ENCODE peak calls at places on chromosomes 13 and 19, in nine cellular contexts. U is naive thymus-derived CD4-positive, alpha-beta T cell; L is adipocyte; E is pancreas; M is body of pancreas; D is tibial nerve; Y is PC-9; A is IMR-90; G is upper lobe of left lung. X is an unnamed sample.
A peak's percentile ranks its signal among the peaks of the same experiment; 100 is the strongest.

GRCh38 chr13:109576331-109576813 is 210.0 kb downstream of the IRS2 start:
- DNase-seq in U (no peak), L (no peak), E (no peak), M (no peak), D (no peak), Y (no peak), A (no peak), G (no peak), X (no peak)

GRCh38 chr19:10305139-10305806 is 4.3 kb downstream of the ZGLP1 start:
- DNase-seq in U (no peak), L (peak; percentile 47), E (no peak), M (no peak), D (no peak), Y (no peak), A (peak; percentile 73), G (peak; percentile 67), X (peak; percentile 72)

GRCh38 chr13:93957371-93957770 is 522.1 kb downstream of the DCT start:
- DNase-seq in U (no peak), L (no peak), E (no peak), M (no peak), D (no peak), Y (no peak), A (no peak), G (no peak), X (no peak)

GRCh38 chr13:110662105-110662504 is 43.8 kb downstream of the CARS2 start:
- DNase-seq in U (no peak), L (no peak), E (no peak), M (no peak), D (no peak), Y (no peak), A (no peak), G (no peak), X (no peak)

GRCh38 chr19:28468701-28469459 is 744.1 kb downstream of the UQCRFS1 start:
- DNase-seq in U (peak; percentile 36), L (peak; percentile 51), E (peak; percentile 37), M (peak; percentile 19), D (no peak), Y (no peak), A (no peak), G (peak; percentile 37), X (peak; percentile 22)

GRCh38 chr19:2494447-2495129 is 18.7 kb downstream of the GADD45B start:
- DNase-seq in U (peak; percentile 56), L (peak; percentile 95), E (peak; percentile 67), M (peak; percentile 80), D (peak; percentile 46), Y (peak; percentile 32), A (peak; percentile 79), G (peak; percentile 73), X (no peak)

GRCh38 chr13:109012115-109012514 is 382.7 kb downstream of the MYO16 start:
- DNase-seq in U (no peak), L (no peak), E (no peak), M (no peak), D (no peak), Y (no peak), A (no peak), G (no peak), X (no peak)

GRCh38 chr13:48194392-48194754 is 38.6 kb upstream of the ITM2B start:
- DNase-seq in U (no peak), L (no peak), E (no peak), M (no peak), D (no peak), Y (no peak), A (no peak), G (no peak), X (no peak)

GRCh38 chr19:12720851-12721655 is 2.7 kb downstream of the TNPO2 start:
- DNase-seq in U (peak; percentile 40), L (peak; percentile 62), E (no peak), M (no peak), D (no peak), Y (no peak), A (no peak), G (no peak), X (peak; percentile 62)

GRCh38 chr19:44987148-44987675 is 14.1 kb upstream of the RELB start:
- DNase-seq in U (no peak), L (no peak), E (no peak), M (no peak), D (no peak), Y (no peak), A (no peak), G (no peak), X (no peak)

GRCh38 chr13:70668293-70668692 is 560.0 kb upstream of the KLHL1 start:
- DNase-seq in U (no peak), L (no peak), E (no peak), M (no peak), D (no peak), Y (peak; percentile 62), A (no peak), G (peak; percentile 61), X (no peak)

GRCh38 chr13:27592865-27593264 is 27.5 kb downstream of the LNX2 start:
- DNase-seq in U (no peak), L (no peak), E (no peak), M (no peak), D (no peak), Y (no peak), A (no peak), G (no peak), X (no peak)

GRCh38 chr13:113920173-113920572 is 53.7 kb downstream of the C13orf46 start:
- DNase-seq in U (no peak), L (no peak), E (peak; percentile 1), M (peak; percentile 2), D (no peak), Y (no peak), A (no peak), G (no peak), X (no peak)

GRCh38 chr13:92671821-92672220 is 554.8 kb upstream of the GPC6 start:
- DNase-seq in U (no peak), L (no peak), E (no peak), M (no peak), D (no peak), Y (no peak), A (no peak), G (no peak), X (no peak)

GRCh38 chr19:1116726-1117581 is 13.2 kb downstream of the GPX4 start:
- DNase-seq in U (no peak), L (no peak), E (no peak), M (no peak), D (no peak), Y (no peak), A (no peak), G (no peak), X (no peak)

GRCh38 chr19:9296336-9296735 is 13.3 kb downstream of the ZNF699 start:
- DNase-seq in U (no peak), L (no peak), E (no peak), M (no peak), D (no peak), Y (no peak), A (no peak), G (no peak), X (no peak)
- H3K4me3 ChIP-seq in U (no peak overlapping the region), L (peak overlapping the region; percentile 72), E (no peak overlapping the region), M (no peak overlapping the region), D (no peak overlapping the region), Y (no peak overlapping the region), A (no peak overlapping the region), G (no peak overlapping the region), X (no peak overlapping the region)

GRCh38 chr19:33488826-33489225 is 32.8 kb downstream of the PEPD start:
- DNase-seq in U (no peak), L (no peak), E (no peak), M (no peak), D (no peak), Y (no peak), A (no peak), G (no peak), X (no peak)

GRCh38 chr19:33492090-33492489 is 29.5 kb downstream of the PEPD start:
- DNase-seq in U (no peak), L (no peak), E (no peak), M (no peak), D (no peak), Y (no peak), A (no peak), G (no peak), X (no peak)

GRCh38 chr19:33487901-33488817 is 33.4 kb downstream of the PEPD start:
- DNase-seq in U (no peak), L (no peak), E (no peak), M (no peak), D (no peak), Y (no peak), A (no peak), G (no peak), X (no peak)

GRCh38 chr19:33486936-33487793 is 34.4 kb downstream of the PEPD start:
- DNase-seq in U (no peak), L (no peak), E (no peak), M (no peak), D (no peak), Y (no peak), A (no peak), G (no peak), X (no peak)

GRCh38 chr19:33490041-33490451 is 31.5 kb downstream of the PEPD start:
- DNase-seq in U (no peak), L (no peak), E (no peak), M (no peak), D (no peak), Y (no peak), A (no peak), G (no peak), X (no peak)
- H3K27me3 ChIP-seq in U (no peaks in the 10 kb centered on the region), L (no peaks in the 10 kb centered on the region), E (no peaks in the 10 kb centered on the region), M (no peaks in the 10 kb centered on the region), D (no peaks in the 10 kb centered on the region), Y (no peaks in the 10 kb centered on the region), A (no peaks in the 10 kb centered on the region), G (no peaks in the 10 kb centered on the region), X (no peaks in the 10 kb centered on the region)

GRCh38 chr13:21458457-21458815 is 667 bp downstream of the ZDHHC20 start:
- DNase-seq in U (peak; percentile 50), L (peak; percentile 51), E (peak; percentile 41), M (peak; percentile 60), D (peak; percentile 18), Y (peak; percentile 54), A (no peak), G (peak; percentile 79), X (peak; percentile 47)
- H3K9me3 ChIP-seq in U (no peaks in the 10 kb centered on the region), L (no peaks in the 10 kb centered on the region), E (no peaks in the 10 kb centered on the region), M (no peaks in the 10 kb centered on the region), D (no peaks in the 10 kb centered on the region), Y (no peaks in the 10 kb centered on the region), A (no peaks in the 10 kb centered on the region), G (no peaks in the 10 kb centered on the region), X (peaks cover 4% of the 10 kb centered on the region)

GRCh38 chr13:39561971-39562370 is 41.0 kb downstream of the LHFPL6 start:
- DNase-seq in U (no peak), L (peak; percentile 27), E (no peak), M (no peak), D (no peak), Y (no peak), A (no peak), G (no peak), X (no peak)

GRCh38 chr13:39559838-39560237 is 43.2 kb downstream of the LHFPL6 start:
- DNase-seq in U (no peak), L (no peak), E (no peak), M (no peak), D (no peak), Y (no peak), A (no peak), G (no peak), X (no peak)

GRCh38 chr13:39566216-39566869 is 36.6 kb downstream of the LHFPL6 start:
- DNase-seq in U (no peak), L (no peak), E (no peak), M (no peak), D (no peak), Y (no peak), A (no peak), G (no peak), X (no peak)

GRCh38 chr13:39567569-39567968 is 35.4 kb downstream of the LHFPL6 start:
- DNase-seq in U (no peak), L (no peak), E (no peak), M (no peak), D (no peak), Y (no peak), A (no peak), G (no peak), X (no peak)

GRCh38 chr13:39565036-39565949 is 37.7 kb downstream of the LHFPL6 start:
- DNase-seq in U (no peak), L (peak; percentile 87), E (no peak), M (no peak), D (no peak), Y (peak; percentile 56), A (peak; percentile 95), G (no peak), X (peak; percentile 88)
- H3K4me3 ChIP-seq in U (no peak overlapping the region), L (peak overlapping the region; percentile 70), E (no peak overlapping the region), M (no peak overlapping the region), D (no peak overlapping the region), Y (peak overlapping the region; percentile 31), A (peak overlapping the region; percentile 34), G (no peak overlapping the region), X (peak overlapping the region; percentile 9)